ENCODE peak calls at places on chromosome 12, in nine cellular contexts. D is neural progenitor cell, M is pancreas, J is aorta, O is HCT116, A is lower lobe of right lung, N is right cardiac atrium, W is suprapubic skin, F is tibial nerve. E is an unnamed sample.

GRCh38 chr12:47835017-47835830 is 15.5 kb upstream of the HDAC7 start:
- DNase-seq in N (peak; percentile 32), O (no peak), D (no peak), W (no peak), F (no peak), A (no peak), M (no peak), J (no peak), E (no peak)

GRCh38 chr12:119117936-119118335 is 60.8 kb upstream of the HSPB8 start:
- DNase-seq in W (no peak), M (no peak), A (no peak), N (no peak), O (no peak), J (no peak), D (no peak), F (no peak), E (no peak)

GRCh38 chr12:79685068-79685467 is 5.7 kb downstream of the PAWR start:
- DNase-seq in M (no peak), D (no peak), W (no peak), A (no peak), N (no peak), F (no peak), J (no peak), O (no peak), E (peak; percentile 76)

GRCh38 chr12:117144599-117144998 is 45.4 kb upstream of the TESC start:
- DNase-seq in A (no peak), N (no peak), W (no peak), O (no peak), F (no peak), M (no peak), D (no peak), J (no peak), E (no peak)

GRCh38 chr12:112577473-112578334 is 159.0 kb downstream of the PTPN11 start:
- DNase-seq in W (no peak), J (no peak), O (no peak), A (no peak), N (no peak), F (no peak), D (peak; percentile 54), M (no peak), E (no peak)

GRCh38 chr12:64059685-64060084 is 162.4 kb downstream of the KICS2 start:
- DNase-seq in A (no peak), D (no peak), W (no peak), J (no peak), M (no peak), N (no peak), F (no peak), O (no peak), E (peak; percentile 58)

GRCh38 chr12:7142057-7142644 is 12.0 kb downstream of the CLSTN3 start:
- DNase-seq in F (peak; percentile 70), W (no peak), D (peak; percentile 70), O (no peak), J (no peak), M (no peak), A (peak; percentile 66), N (peak; percentile 71), E (peak; percentile 75)

GRCh38 chr12:42002563-42002962 is 142.1 kb downstream of the GXYLT1 start:
- DNase-seq in N (no peak), M (no peak), O (no peak), F (no peak), A (no peak), D (no peak), J (no peak), W (no peak), E (no peak)

GRCh38 chr12:109720856-109721189 is 7.2 kb downstream of the FAM222A start:
- DNase-seq in D (no peak), O (no peak), N (no peak), A (no peak), J (no peak), M (no peak), W (no peak), F (no peak), E (no peak)

GRCh38 chr12:109722022-109722752 is 8.6 kb downstream of the FAM222A start:
- DNase-seq in A (no peak), M (peak; percentile 21), J (no peak), W (no peak), N (peak; percentile 34), F (no peak), O (no peak), D (no peak), E (no peak)

GRCh38 chr12:109721276-109721675 is 7.7 kb downstream of the FAM222A start:
- DNase-seq in N (peak; percentile 59), D (no peak), M (peak; percentile 89), A (no peak), J (no peak), W (no peak), F (no peak), O (no peak), E (no peak)

GRCh38 chr12:109719123-109720022 is 5.7 kb downstream of the FAM222A start:
- DNase-seq in N (no peak), A (no peak), O (no peak), D (peak; percentile 82), J (peak; percentile 51), W (no peak), M (no peak), F (no peak), E (no peak)

DNA sequence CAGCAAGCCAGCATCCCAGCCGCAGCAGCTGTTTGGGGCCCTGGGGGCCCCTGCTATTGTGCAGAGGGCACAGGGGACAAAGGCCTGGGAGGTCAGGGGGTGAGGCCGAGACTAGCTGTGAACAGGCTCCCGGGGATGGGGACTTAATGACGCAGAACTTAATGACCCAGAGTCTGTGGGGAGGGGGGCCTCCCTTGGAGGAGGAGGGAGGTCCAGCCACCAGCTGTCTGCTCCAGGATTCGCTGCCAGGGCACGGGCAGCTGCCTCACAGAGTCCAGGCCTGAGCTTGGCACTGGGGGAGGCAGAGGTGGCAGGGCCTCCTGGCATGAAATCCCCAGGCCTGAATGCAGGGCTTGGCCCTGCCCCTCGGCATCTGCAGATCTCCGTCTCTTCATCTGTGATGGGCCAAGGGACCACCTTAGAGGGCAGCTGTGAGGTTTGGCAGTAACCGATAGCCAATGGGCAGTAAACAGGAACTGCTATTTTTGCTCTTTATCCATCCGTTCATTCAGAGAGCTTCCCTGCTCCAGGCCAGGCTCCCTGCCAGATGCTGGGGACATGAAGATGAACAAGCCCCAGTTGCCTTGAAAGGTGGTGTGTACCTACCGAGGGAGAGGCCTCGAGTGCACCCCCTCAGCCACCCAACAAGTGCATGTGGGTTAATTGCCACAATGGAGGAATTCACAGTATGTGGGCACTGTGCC is 6.7 kb downstream of the FAM222A start:
- DNase-seq in J (no peak), D (peak; percentile 96), O (no peak), M (peak; percentile 71), N (peak; percentile 78), W (no peak), F (no peak), A (no peak), E (no peak)
- H3K27ac ChIP-seq in J (no peak overlapping the region), D (peak overlapping the region; percentile 79), O (no peak overlapping the region), M (no peak overlapping the region), N (peak overlapping the region; percentile 78), W (no peak overlapping the region), F (peak overlapping the region; percentile 87), A (no peak overlapping the region), E (no peak overlapping the region)

DNA sequence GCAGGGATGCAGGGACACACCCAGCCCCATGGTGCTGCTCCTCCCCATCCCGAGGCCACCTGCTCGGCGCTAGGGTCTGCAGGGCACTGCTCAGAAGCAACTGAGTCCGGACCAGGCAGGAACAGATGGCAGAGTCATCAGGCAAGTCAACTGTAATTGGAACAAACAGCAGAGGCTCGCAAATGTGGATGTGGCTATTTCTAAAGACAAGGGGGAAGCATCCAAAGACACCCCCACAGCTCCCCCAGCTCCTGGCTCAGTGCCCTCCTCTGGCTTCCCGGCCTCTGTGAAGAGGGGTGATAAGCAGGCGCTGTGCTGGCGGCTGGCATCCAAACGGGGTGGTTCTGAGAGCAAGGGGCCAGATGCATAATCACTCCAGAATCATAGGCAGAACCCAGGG is 125.6 kb downstream of the PIWIL1 start:
- DNase-seq in F (no peak), N (no peak), D (no peak), M (no peak), J (no peak), W (no peak), A (no peak), O (no peak), E (no peak)
- H3K27ac ChIP-seq in F (no peak overlapping the region), N (no peak overlapping the region), D (no peak overlapping the region), M (no peak overlapping the region), J (no peak overlapping the region), W (no peak overlapping the region), A (no peak overlapping the region), O (no peak overlapping the region), E (no peak overlapping the region)

GRCh38 chr12:120130011-120130410 is 13.5 kb upstream of the RAB35 start:
- DNase-seq in W (no peak), N (no peak), M (no peak), J (no peak), D (no peak), O (no peak), F (no peak), A (no peak), E (no peak)

GRCh38 chr12:120132437-120132836 is 15.9 kb upstream of the RAB35 start:
- DNase-seq in J (no peak), F (no peak), D (no peak), O (no peak), N (no peak), A (no peak), W (no peak), M (peak; percentile 3), E (no peak)

GRCh38 chr12:120131116-120131515 is 14.6 kb upstream of the RAB35 start:
- DNase-seq in N (peak; percentile 33), F (no peak), M (no peak), J (no peak), W (no peak), A (no peak), O (no peak), D (no peak), E (no peak)

GRCh38 chr12:120134307-120134980 is 17.9 kb upstream of the RAB35 start:
- DNase-seq in W (no peak), A (no peak), J (no peak), F (no peak), M (peak; percentile 39), O (no peak), D (no peak), N (peak; percentile 29), E (no peak)

GRCh38 chr12:120132863-120133385 is 16.4 kb upstream of the RAB35 start:
- DNase-seq in W (no peak), M (peak; percentile 14), O (no peak), J (no peak), N (no peak), D (no peak), A (no peak), F (no peak), E (no peak)
- H3K27ac ChIP-seq in W (no peak overlapping the region), M (no peak overlapping the region), O (no peak overlapping the region), J (no peak overlapping the region), N (peak overlapping the region; percentile 12), D (no peak overlapping the region), A (no peak overlapping the region), F (no peak overlapping the region), E (no peak overlapping the region)

GRCh38 chr12:75823475-75823874 is 208.1 kb downstream of the PHLDA1 start:
- DNase-seq in M (no peak), F (no peak), A (no peak), D (no peak), W (no peak), O (no peak), J (no peak), N (no peak), E (no peak)

GRCh38 chr12:75819512-75819911 is 212.1 kb downstream of the PHLDA1 start:
- DNase-seq in F (no peak), O (no peak), A (no peak), N (no peak), J (no peak), D (no peak), W (no peak), M (no peak), E (no peak)

GRCh38 chr12:75816892-75817291 is 214.7 kb downstream of the PHLDA1 start:
- DNase-seq in O (peak; percentile 58), M (no peak), F (no peak), A (no peak), N (no peak), W (no peak), D (no peak), J (no peak), E (peak; percentile 89)

GRCh38 chr12:75818863-75819262 is 212.7 kb downstream of the PHLDA1 start:
- DNase-seq in D (no peak), F (no peak), W (no peak), M (no peak), A (no peak), O (no peak), N (no peak), J (no peak), E (peak; percentile 35)

DNA sequence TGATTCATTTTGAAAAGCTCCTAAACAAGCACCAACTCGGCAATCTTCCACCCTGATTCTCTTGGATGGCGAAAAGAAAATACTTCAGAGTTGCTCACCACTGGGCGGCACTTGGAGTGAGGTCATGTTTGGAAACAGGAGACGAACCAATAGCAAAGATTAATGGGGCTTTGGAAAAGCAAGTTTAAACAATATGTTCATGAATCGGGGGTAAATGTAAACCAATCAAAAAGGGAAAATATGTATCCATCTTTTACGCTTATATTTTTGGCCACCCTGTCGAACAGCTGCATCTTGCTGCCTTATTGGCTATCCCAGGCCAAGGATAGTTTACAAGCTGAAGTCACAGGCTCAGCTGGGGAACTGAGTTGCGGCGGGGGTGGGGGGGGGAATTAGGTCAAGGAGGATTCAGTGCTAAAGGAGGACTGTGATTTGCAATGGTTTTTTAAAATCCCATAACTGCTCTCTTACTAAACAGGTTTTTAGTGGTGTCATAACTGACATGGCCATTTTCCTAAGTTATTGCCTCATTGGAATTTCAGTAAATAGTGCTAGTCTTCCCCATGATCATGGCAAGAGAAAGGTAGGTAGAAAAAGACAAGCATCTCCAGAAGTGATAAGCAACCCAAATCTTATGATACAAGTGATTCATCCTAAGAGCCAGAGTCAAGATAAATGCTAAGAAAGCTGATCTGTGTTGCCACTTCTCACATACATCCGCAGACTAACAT is 210.6 kb downstream of the PHLDA1 start:
- DNase-seq in M (no peak), D (no peak), F (peak; percentile 66), J (no peak), A (no peak), N (peak; percentile 72), O (no peak), W (peak; percentile 71), E (peak; percentile 97)
- H3K27ac ChIP-seq in M (no peak overlapping the region), D (no peak overlapping the region), F (peak overlapping the region; percentile 51), J (no peak overlapping the region), A (no peak overlapping the region), N (no peak overlapping the region), O (peak overlapping the region; percentile 100), W (no peak overlapping the region), E (peak overlapping the region; percentile 70)

E was measured in GM23248.